ENCODE peak calls at places on chromosomes 16 and 17, in eight cellular contexts. One of them, this sample, is unnamed. For H3K79me2, the result is how much of the 10 kb centered on the place peaks cover.

GRCh38 chr17:45361976-45362375 is 45.2 kb upstream of the MAP3K14 start:
- DNase-seq in GM23248: no peak
- DNase-seq in H9: peak
- DNase-seq in OCI-LY7: no peak
- DNase-seq in endothelial cell of umbilical vein: no peak
- DNase-seq in fibroblast of lung: no peak
- DNase-seq in MM.1S: no peak
- DNase-seq in neural progenitor cell: no peak
- DNase-seq in this sample: no peak

GRCh38 chr16:15572329-15573001 is 70.5 kb downstream of the MARF1 start:
- DNase-seq in GM23248: peak
- DNase-seq in H9: no peak
- DNase-seq in OCI-LY7: no peak
- DNase-seq in endothelial cell of umbilical vein: no peak
- DNase-seq in fibroblast of lung: peak
- DNase-seq in MM.1S: no peak
- DNase-seq in neural progenitor cell: no peak
- DNase-seq in this sample: no peak

GRCh38 chr17:34393401-34393800 is 30.4 kb upstream of the CCL1 start:
- DNase-seq in GM23248: no peak
- DNase-seq in H9: peak
- DNase-seq in OCI-LY7: no peak
- DNase-seq in endothelial cell of umbilical vein: no peak
- DNase-seq in fibroblast of lung: no peak
- DNase-seq in MM.1S: no peak
- DNase-seq in neural progenitor cell: no peak
- DNase-seq in this sample: no peak

GRCh38 chr16:14364386-14365199 is 265.5 kb downstream of the PARN start:
- DNase-seq in GM23248: peak
- DNase-seq in H9: no peak
- DNase-seq in OCI-LY7: no peak
- DNase-seq in endothelial cell of umbilical vein: no peak
- DNase-seq in fibroblast of lung: peak
- DNase-seq in MM.1S: no peak
- DNase-seq in neural progenitor cell: peak
- DNase-seq in this sample: peak

GRCh38 chr16:71467810-71468209 is 5.8 kb upstream of the ZNF23 start:
- DNase-seq in GM23248: peak
- DNase-seq in H9: peak
- DNase-seq in OCI-LY7: peak
- DNase-seq in endothelial cell of umbilical vein: peak
- DNase-seq in fibroblast of lung: peak
- DNase-seq in MM.1S: peak
- DNase-seq in neural progenitor cell: peak
- DNase-seq in this sample: no peak

GRCh38 chr17:32520737-32521399 is 34.1 kb downstream of the CDK5R1 start:
- DNase-seq in GM23248: no peak
- DNase-seq in H9: no peak
- DNase-seq in OCI-LY7: no peak
- DNase-seq in endothelial cell of umbilical vein: no peak
- DNase-seq in fibroblast of lung: no peak
- DNase-seq in MM.1S: no peak
- DNase-seq in neural progenitor cell: no peak
- DNase-seq in this sample: no peak

GRCh38 chr17:69245617-69246016 is 17.0 kb upstream of the ABCA10 start:
- DNase-seq in GM23248: no peak
- DNase-seq in H9: no peak
- DNase-seq in OCI-LY7: no peak
- DNase-seq in endothelial cell of umbilical vein: no peak
- DNase-seq in fibroblast of lung: no peak
- DNase-seq in MM.1S: no peak
- DNase-seq in neural progenitor cell: no peak
- DNase-seq in this sample: no peak

GRCh38 chr17:63946440-63947363 is 14.6 kb upstream of the CD79B start:
- DNase-seq in GM23248: peak
- DNase-seq in H9: peak
- DNase-seq in OCI-LY7: peak
- DNase-seq in endothelial cell of umbilical vein: peak
- DNase-seq in fibroblast of lung: peak
- DNase-seq in MM.1S: peak
- DNase-seq in neural progenitor cell: peak
- DNase-seq in this sample: no peak

GRCh38 chr17:45098869-45099616 is 33.3 kb downstream of the PLCD3 start:
- DNase-seq in GM23248: peak
- DNase-seq in H9: peak
- DNase-seq in OCI-LY7: peak
- DNase-seq in endothelial cell of umbilical vein: peak
- DNase-seq in fibroblast of lung: peak
- DNase-seq in MM.1S: peak
- DNase-seq in neural progenitor cell: peak
- DNase-seq in this sample: peak

GRCh38 chr17:13541032-13541480 is 60.7 kb downstream of the HS3ST3A1 start:
- DNase-seq in GM23248: peak
- DNase-seq in H9: no peak
- DNase-seq in OCI-LY7: no peak
- DNase-seq in endothelial cell of umbilical vein: no peak
- DNase-seq in fibroblast of lung: peak
- DNase-seq in MM.1S: no peak
- DNase-seq in neural progenitor cell: no peak
- DNase-seq in this sample: no peak

GRCh38 chr17:13306310-13306962 is 288.6 kb upstream of the ELAC2 start:
- DNase-seq in GM23248: peak
- DNase-seq in H9: peak
- DNase-seq in OCI-LY7: peak
- DNase-seq in endothelial cell of umbilical vein: no peak
- DNase-seq in fibroblast of lung: peak
- DNase-seq in MM.1S: no peak
- DNase-seq in neural progenitor cell: peak
- DNase-seq in this sample: peak

GRCh38 chr16:57357330-57358151 is 1.0 kb upstream of the CCL22 start:
- DNase-seq in GM23248: no peak
- DNase-seq in H9: no peak
- DNase-seq in OCI-LY7: no peak
- DNase-seq in endothelial cell of umbilical vein: no peak
- DNase-seq in fibroblast of lung: no peak
- DNase-seq in MM.1S: no peak
- DNase-seq in neural progenitor cell: no peak
- DNase-seq in this sample: peak

GRCh38 chr16:19084139-19084538 is 16.7 kb downstream of the COQ7 start:
- DNase-seq in GM23248: no peak
- DNase-seq in H9: no peak
- DNase-seq in OCI-LY7: no peak
- DNase-seq in endothelial cell of umbilical vein: no peak
- DNase-seq in fibroblast of lung: no peak
- DNase-seq in MM.1S: no peak
- DNase-seq in neural progenitor cell: no peak
- DNase-seq in this sample: no peak

DNA sequence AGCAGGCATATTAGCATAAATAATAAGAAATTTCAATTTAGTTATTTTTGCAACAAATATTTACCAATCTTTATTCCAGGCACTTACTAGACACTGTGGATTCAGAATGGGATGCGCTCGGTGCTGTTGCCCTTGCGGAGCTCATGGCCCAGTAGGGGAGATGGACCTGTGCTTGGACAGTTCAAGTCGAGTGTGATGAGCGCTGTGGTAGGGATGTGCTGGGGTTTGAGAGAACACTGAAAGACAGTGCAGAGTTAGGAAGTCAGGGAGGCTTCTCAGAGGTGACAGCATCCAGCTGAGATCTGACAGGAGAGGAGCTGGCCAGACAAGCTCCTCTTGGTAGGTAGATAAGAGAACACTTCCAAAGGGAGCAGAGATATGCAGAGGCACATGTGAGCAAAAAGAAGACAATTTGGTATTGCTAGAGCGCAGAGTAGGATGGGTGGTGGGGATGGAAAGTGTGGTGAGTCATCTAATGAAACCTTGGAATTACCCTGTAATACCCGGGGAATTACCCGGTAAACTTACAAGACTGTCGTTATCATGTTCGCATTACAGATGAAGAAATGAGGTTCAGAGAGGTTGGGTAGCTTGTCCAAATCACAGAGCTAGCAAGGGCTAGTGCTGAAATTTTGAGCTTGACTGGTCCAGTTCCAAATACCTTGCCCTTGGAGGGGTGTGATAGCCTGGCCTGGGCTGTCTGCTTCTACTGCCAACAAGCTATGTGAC is 298.1 kb upstream of the N4BP1 start:
- DNase-seq in GM23248: no peak
- DNase-seq in H9: no peak
- DNase-seq in OCI-LY7: no peak
- DNase-seq in endothelial cell of umbilical vein: no peak
- DNase-seq in fibroblast of lung: no peak
- DNase-seq in MM.1S: no peak
- DNase-seq in neural progenitor cell: no peak
- DNase-seq in this sample: peak
- H3K4me2 ChIP-seq in GM23248: no peak
- H3K4me2 ChIP-seq in H9: no peak
- H3K4me2 ChIP-seq in OCI-LY7: no peak
- H3K4me2 ChIP-seq in endothelial cell of umbilical vein: no peak
- H3K4me2 ChIP-seq in fibroblast of lung: no peak
- H3K4me2 ChIP-seq in MM.1S: no peak
- H3K4me2 ChIP-seq in neural progenitor cell: no peak
- H3K4me2 ChIP-seq in this sample: no peak

DNA sequence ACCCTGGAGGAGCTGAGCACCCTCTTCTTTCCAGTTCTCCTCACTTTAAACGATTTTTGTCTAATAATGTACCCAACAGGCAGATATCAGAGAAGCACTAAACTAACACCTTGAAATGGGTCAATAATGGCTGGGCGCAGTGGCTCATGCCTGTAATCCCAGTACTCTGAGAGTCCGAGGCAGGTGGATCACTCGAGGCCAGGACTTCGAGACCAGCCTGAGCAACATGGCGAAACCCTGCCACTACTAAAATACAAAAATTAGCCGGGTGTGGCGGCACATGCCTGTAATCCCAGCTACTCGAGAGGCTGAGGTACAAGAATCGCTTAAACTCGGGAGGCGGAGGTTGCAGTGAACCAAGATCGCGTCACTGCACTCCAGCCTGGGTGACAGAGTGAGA is 57.4 kb downstream of the ZFHX3 start:
- DNase-seq in GM23248: no peak
- DNase-seq in H9: no peak
- DNase-seq in OCI-LY7: no peak
- DNase-seq in endothelial cell of umbilical vein: no peak
- DNase-seq in fibroblast of lung: no peak
- DNase-seq in MM.1S: no peak
- DNase-seq in neural progenitor cell: no peak
- DNase-seq in this sample: peak
- H3K79me2 ChIP-seq in GM23248: half or more
- H3K79me2 ChIP-seq in H9: under half
- H3K79me2 ChIP-seq in OCI-LY7: under half
- H3K79me2 ChIP-seq in endothelial cell of umbilical vein: under half
- H3K79me2 ChIP-seq in fibroblast of lung: half or more
- H3K79me2 ChIP-seq in MM.1S: under half
- H3K79me2 ChIP-seq in neural progenitor cell: under half
- H3K79me2 ChIP-seq in this sample: under half

DNA sequence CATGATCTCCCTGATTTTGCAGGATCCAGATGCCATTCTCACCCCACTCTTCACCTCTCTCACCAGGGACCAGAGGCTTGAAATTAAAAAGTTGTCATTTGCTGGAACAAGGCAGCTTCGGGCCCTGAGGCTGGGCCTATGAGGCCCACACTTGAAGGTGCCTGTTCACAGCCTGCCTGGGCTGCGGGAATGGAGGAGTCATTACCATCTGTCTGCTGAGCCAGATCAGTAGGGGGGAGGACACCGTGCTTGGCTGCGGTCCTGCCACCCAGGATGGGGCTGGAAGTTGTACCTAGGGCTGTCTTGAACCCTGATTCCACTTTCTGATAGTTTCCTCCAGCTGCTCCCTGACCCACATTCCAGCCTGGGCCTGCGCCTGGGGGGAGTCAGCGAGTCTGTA is 208.3 kb upstream of the N4BP1 start:
- DNase-seq in GM23248: no peak
- DNase-seq in H9: no peak
- DNase-seq in OCI-LY7: no peak
- DNase-seq in endothelial cell of umbilical vein: no peak
- DNase-seq in fibroblast of lung: no peak
- DNase-seq in MM.1S: no peak
- DNase-seq in neural progenitor cell: no peak
- DNase-seq in this sample: no peak
- H3K4me2 ChIP-seq in GM23248: no peak
- H3K4me2 ChIP-seq in H9: no peak
- H3K4me2 ChIP-seq in OCI-LY7: no peak
- H3K4me2 ChIP-seq in endothelial cell of umbilical vein: no peak
- H3K4me2 ChIP-seq in fibroblast of lung: no peak
- H3K4me2 ChIP-seq in MM.1S: no peak
- H3K4me2 ChIP-seq in neural progenitor cell: no peak
- H3K4me2 ChIP-seq in this sample: no peak

GRCh38 chr16:89491974-89492687 is 1.8 kb upstream of the ANKRD11 start:
- DNase-seq in GM23248: no peak
- DNase-seq in H9: no peak
- DNase-seq in OCI-LY7: no peak
- DNase-seq in endothelial cell of umbilical vein: no peak
- DNase-seq in fibroblast of lung: no peak
- DNase-seq in MM.1S: no peak
- DNase-seq in neural progenitor cell: no peak
- DNase-seq in this sample: no peak

GRCh38 chr16:89489040-89489721 is 1.2 kb downstream of the ANKRD11 start:
- DNase-seq in GM23248: peak
- DNase-seq in H9: peak
- DNase-seq in OCI-LY7: peak
- DNase-seq in endothelial cell of umbilical vein: peak
- DNase-seq in fibroblast of lung: peak
- DNase-seq in MM.1S: peak
- DNase-seq in neural progenitor cell: peak
- DNase-seq in this sample: peak

GRCh38 chr16:89490386-89491237 is at the start of gene ANKRD11:
- DNase-seq in GM23248: peak
- DNase-seq in H9: peak
- DNase-seq in OCI-LY7: peak
- DNase-seq in endothelial cell of umbilical vein: peak
- DNase-seq in fibroblast of lung: peak
- DNase-seq in MM.1S: peak
- DNase-seq in neural progenitor cell: peak
- DNase-seq in this sample: peak

GRCh38 chr16:89491238-89491869 is 993 bp upstream of the ANKRD11 start:
- DNase-seq in GM23248: peak
- DNase-seq in H9: no peak
- DNase-seq in OCI-LY7: peak
- DNase-seq in endothelial cell of umbilical vein: no peak
- DNase-seq in fibroblast of lung: no peak
- DNase-seq in MM.1S: no peak
- DNase-seq in neural progenitor cell: peak
- DNase-seq in this sample: no peak

DNA sequence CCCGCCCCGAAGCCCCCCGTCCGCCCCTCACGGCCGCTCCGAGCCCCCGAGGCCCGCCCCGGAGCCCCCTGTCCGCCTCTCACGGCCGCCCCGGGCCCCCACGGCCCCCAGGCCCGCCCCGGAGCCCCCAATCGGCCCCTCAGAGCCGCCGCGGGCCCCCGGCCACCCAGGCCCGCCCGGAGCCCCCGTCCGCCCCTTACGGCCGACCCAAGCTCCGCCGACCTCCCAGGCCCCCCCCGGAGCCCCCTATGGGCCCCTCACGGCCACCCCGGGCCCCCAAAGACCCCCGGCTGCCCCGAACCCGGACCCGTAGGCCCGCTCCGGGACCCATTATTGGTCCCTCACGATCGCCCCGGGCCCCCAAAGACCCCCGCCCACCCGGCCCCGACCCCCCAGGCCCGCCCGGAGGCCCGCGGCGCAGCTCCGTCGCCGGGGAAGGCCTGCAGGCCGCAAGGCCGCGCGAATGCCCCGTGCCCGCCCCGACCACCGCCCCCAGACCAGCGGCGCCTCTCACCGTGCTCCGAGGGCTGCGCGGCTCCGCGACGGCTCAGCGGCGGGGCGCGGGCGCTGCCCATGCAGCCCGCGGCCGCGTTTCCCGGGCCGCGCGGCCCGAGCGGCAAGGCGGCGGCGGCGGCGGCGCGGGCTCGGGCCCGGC is 503 bp downstream of the ANKRD11 start:
- DNase-seq in GM23248: no peak
- DNase-seq in H9: no peak
- DNase-seq in OCI-LY7: no peak
- DNase-seq in endothelial cell of umbilical vein: no peak
- DNase-seq in fibroblast of lung: no peak
- DNase-seq in MM.1S: no peak
- DNase-seq in neural progenitor cell: no peak
- DNase-seq in this sample: no peak
- H3K79me2 ChIP-seq in GM23248: half or more
- H3K79me2 ChIP-seq in H9: under half
- H3K79me2 ChIP-seq in OCI-LY7: half or more
- H3K79me2 ChIP-seq in endothelial cell of umbilical vein: half or more
- H3K79me2 ChIP-seq in fibroblast of lung: half or more
- H3K79me2 ChIP-seq in MM.1S: half or more
- H3K79me2 ChIP-seq in neural progenitor cell: half or more
- H3K79me2 ChIP-seq in this sample: under half